ENCODE peak calls at places on chromosome 2, in four cellular contexts. C is ACHN, M is transverse colon, E is pancreas. S is an unnamed sample.

GRCh38 chr2:111662039-111662740 is 221.8 kb downstream of the ANAPC1 start:
- DNase-seq in E (no peak), M (no peak), C (no peak), S (no peak)

GRCh38 chr2:52404046-52404445 is 1363.6 kb upstream of the CHAC2 start:
- DNase-seq in M (no peak), C (no peak), E (no peak), S (no peak)

GRCh38 chr2:101306410-101306809 is 2.1 kb downstream of the RNF149 start:
- DNase-seq in C (no peak), M (no peak), E (no peak), S (no peak)

GRCh38 chr2:217398860-217399259 is 539.0 kb upstream of the TNP1 start:
- DNase-seq in M (no peak), C (no peak), E (no peak), S (peak; percentile 37)

GRCh38 chr2:45435316-45435715 is 175.8 kb downstream of the SRBD1 start:
- DNase-seq in M (no peak), C (peak; percentile 67), E (no peak), S (no peak)

GRCh38 chr2:26269571-26270170 is 24.9 kb downstream of the HADHB start:
- DNase-seq in C (no peak), M (no peak), E (no peak), S (no peak)

GRCh38 chr2:45782968-45783367 is 131.5 kb downstream of the PRKCE start:
- DNase-seq in M (no peak), E (no peak), C (no peak), S (no peak)

GRCh38 chr2:98869272-98869641 is 66.8 kb downstream of the CRACDL start:
- DNase-seq in C (no peak), E (peak; percentile 80), M (peak; percentile 88), S (no peak)

GRCh38 chr2:96095116-96095636 is 21.2 kb downstream of the ADRA2B start:
- DNase-seq in C (no peak), E (no peak), M (no peak), S (no peak)

GRCh38 chr2:81981616-81982015 is 1677.1 kb upstream of the LRRTM1 start:
- DNase-seq in E (no peak), M (no peak), C (no peak), S (no peak)

GRCh38 chr2:102034683-102035606 is 43.2 kb downstream of the IL1R2 start:
- DNase-seq in C (no peak), M (no peak), E (no peak), S (peak; percentile 84)

GRCh38 chr2:163198972-163199371 is 360.4 kb upstream of the KCNH7 start:
- DNase-seq in C (no peak), E (no peak), M (no peak), S (no peak)

S was measured in right lobe of liver.